ENCODE peak calls at places on chromosomes 11 and 22, in seven cellular contexts. G is tibial nerve, U is HL-60, V is stomach, J is heart left ventricle, H is left ventricle myocardium inferior, E is transverse colon. P is an unnamed sample.
A peak's percentile ranks its signal among the peaks of the same experiment; 100 is the strongest.

GRCh38 chr11:61749607-61750217 is 2.7 kb upstream of the MYRF start:
- DNase-seq in G (no peak), U (no peak), V (no peak), J (no peak), H (no peak), E (no peak), P (no peak)

GRCh38 chr22:17858033-17858432 is 83.8 kb upstream of the BID start:
- DNase-seq in G (no peak), U (no peak), V (no peak), J (no peak), H (no peak), E (no peak), P (no peak)

GRCh38 chr22:49825436-49825835 is 2.2 kb downstream of the BRD1 start:
- DNase-seq in G (no peak), U (no peak), V (no peak), J (no peak), H (no peak), E (no peak), P (no peak)

GRCh38 chr11:123594921-123595320 is 59.5 kb downstream of the SCN3B start:
- DNase-seq in G (no peak), U (no peak), V (no peak), J (no peak), H (no peak), E (no peak), P (no peak)

GRCh38 chr11:64000026-64000739 is 13.9 kb downstream of the OTUB1 start:
- DNase-seq in G (peak; percentile 49), U (peak; percentile 56), V (peak; percentile 80), J (peak; percentile 88), H (peak; percentile 73), E (peak; percentile 71), P (peak; percentile 73)

GRCh38 chr22:19287076-19287724 is 4.3 kb downstream of the CLTCL1 start:
- DNase-seq in G (no peak), U (no peak), V (no peak), J (no peak), H (no peak), E (no peak), P (no peak)

GRCh38 chr11:134949121-134949591 is 537.1 kb upstream of the B3GAT1 start:
- DNase-seq in G (peak; percentile 19), U (no peak), V (no peak), J (no peak), H (no peak), E (no peak), P (no peak)

GRCh38 chr11:27201454-27202302 is 161.1 kb downstream of the BBOX1 start:
- DNase-seq in G (peak; percentile 77), U (no peak), V (peak; percentile 93), J (peak; percentile 70), H (peak; percentile 68), E (peak; percentile 96), P (peak; percentile 94)

GRCh38 chr11:109071712-109072524 is 350.1 kb upstream of the C11orf87 start:
- DNase-seq in G (peak; percentile 29), U (no peak), V (no peak), J (no peak), H (no peak), E (no peak), P (peak; percentile 13)

GRCh38 chr11:61834278-61835004 is 6.3 kb downstream of the FADS2 start:
- DNase-seq in G (peak; percentile 35), U (peak; percentile 10), V (no peak), J (peak; percentile 79), H (peak; percentile 51), E (no peak), P (no peak)

GRCh38 chr22:50530280-50530856 is 556 bp upstream of the TYMP start:
- DNase-seq in G (peak; percentile 72), U (peak; percentile 87), V (peak; percentile 91), J (peak; percentile 94), H (peak; percentile 87), E (peak; percentile 88), P (peak; percentile 67)

GRCh38 chr22:25966448-25966913 is 202.8 kb upstream of the SEZ6L start:
- DNase-seq in G (no peak), U (no peak), V (no peak), J (no peak), H (no peak), E (no peak), P (no peak)

DNA sequence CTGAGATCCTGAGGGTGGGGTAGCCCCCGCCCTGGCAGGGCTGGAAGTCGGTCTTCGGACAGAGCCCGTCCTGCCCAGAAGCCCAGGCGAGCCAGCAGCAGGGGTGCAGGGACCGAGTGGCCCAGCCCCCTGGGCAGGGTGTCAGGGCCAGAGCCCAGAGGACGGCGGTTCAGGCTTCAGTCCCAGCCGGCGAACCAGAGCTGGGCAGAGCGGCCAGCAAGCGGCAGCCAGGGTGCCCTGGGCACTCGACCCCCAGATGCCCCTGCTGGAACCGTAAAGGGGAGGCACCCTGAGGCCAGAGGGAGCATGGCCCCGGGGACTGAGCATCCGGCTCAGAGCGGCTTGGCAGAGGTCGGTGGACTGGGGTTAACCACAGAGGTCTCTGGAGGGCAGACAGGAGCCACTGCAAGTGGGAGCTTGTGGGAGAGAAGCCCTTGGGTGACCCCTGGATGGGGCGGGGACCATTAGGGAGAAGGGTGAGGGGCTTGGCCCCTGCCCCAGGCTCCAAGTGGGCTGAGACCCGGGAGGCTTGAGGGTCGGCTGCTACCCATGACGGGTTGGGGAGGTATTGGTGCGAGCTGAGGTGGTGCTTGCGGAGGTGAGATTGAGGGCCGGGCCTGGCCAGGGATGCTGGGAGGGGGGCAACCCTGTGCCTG is 15.9 kb downstream of the LSP1 start:
- DNase-seq in G (no peak), U (no peak), V (no peak), J (peak; percentile 66), H (peak; percentile 59), E (no peak), P (no peak)
- H3K27me3 ChIP-seq in G (no peaks in the 10 kb centered on the region), U (no peaks in the 10 kb centered on the region), V (no peaks in the 10 kb centered on the region), J (no peaks in the 10 kb centered on the region), H (peaks cover 37% of the 10 kb centered on the region), E (no peaks in the 10 kb centered on the region), P (no peaks in the 10 kb centered on the region)

DNA sequence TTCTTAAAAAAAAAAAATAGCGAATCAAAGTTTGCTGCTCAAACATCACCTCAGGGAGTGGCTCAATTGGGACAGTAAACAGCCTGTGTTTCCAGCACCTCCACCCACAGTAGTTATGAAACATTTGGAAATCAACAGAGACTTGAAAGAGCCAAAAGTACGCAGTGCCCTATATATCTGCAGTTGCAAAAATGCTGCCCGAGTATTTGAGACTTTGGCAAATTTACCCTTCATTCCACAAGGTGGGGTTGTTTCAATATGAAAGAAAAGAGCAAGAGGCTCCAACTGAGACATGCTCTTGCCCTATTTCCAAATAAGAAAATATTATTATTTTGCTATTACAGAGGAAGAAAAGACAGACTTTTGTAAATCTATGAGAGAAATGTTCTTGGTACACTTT is 851.1 kb upstream of the RAG2 start:
- DNase-seq in G (peak; percentile 45), U (no peak), V (no peak), J (no peak), H (no peak), E (no peak), P (peak; percentile 9)
- H3K27ac ChIP-seq in G (no peak overlapping the region), U (no peak overlapping the region), V (no peak overlapping the region), J (no peak overlapping the region), H (no peak overlapping the region), E (no peak overlapping the region), P (no peak overlapping the region)

DNA sequence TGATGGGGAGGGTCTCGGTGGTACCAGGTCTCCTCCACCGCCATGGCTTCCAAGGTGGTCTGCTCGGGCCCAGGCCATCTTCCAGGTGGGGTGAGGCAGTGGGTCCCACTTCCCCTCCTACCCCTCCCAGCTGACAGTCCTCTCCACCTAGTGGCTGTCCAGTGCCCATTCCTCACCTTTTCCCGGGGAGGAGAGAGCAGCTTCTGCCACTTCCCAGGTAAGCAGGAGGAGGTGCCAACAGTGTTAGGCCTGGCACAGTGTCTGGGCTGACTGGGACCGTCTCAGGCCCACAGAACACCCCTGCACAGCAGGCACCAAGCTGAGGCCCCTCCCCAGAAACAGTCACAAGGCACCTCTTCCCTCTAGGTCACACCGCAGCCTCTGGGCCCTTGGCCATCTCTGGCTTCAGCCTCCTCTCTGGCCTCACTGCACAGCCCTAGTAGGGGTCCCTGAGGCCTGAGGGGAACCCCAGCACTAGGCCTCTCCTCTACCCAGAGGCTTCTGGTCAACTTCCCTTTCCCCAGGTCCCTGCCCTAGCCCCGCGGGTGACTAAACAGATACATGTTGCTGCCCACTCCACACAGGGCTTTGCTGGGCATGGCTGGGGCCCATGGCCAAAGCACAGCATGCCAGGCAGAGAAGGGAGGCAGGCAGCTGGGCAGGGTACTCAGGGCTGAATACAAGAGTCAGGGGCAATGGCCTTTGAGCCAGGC is 2.3 kb upstream of the ANKRD13D start:
- DNase-seq in G (no peak), U (peak; percentile 75), V (no peak), J (peak; percentile 75), H (peak; percentile 29), E (no peak), P (no peak)
- TF ChIP-seq CTCF in G (no peak), U (no peak), V (no peak), J (no peak), H (no peak), E (no peak), P (no peak)

DNA sequence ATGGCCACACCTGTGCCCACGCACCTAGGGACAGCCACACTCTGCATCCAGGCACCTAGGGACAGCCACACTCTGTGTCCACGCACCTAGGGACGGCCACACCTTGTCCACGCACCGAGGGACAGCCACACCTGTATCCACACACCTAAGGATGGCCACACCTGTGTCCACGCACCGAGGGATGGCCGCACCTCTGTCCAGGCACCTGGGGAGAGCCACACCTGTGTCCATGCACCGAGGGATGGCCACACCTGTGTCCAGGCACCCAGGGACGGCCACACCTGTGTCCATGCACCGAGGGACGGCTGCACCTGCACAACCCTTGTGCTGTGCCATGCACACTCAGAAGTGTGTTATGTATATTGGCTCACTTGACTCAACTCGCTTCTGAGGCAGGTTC is 10.8 kb downstream of the OVOL1 start:
- DNase-seq in G (no peak), U (no peak), V (no peak), J (no peak), H (no peak), E (peak; percentile 47), P (no peak)
- H3K27me3 ChIP-seq in G (no peaks in the 10 kb centered on the region), U (peaks cover 7% of the 10 kb centered on the region), V (no peaks in the 10 kb centered on the region), J (peaks cover 9% of the 10 kb centered on the region), H (peaks cover 99% of the 10 kb centered on the region), E (peaks cover 34% of the 10 kb centered on the region), P (no peaks in the 10 kb centered on the region)